ENCODE peak calls at places on chromosomes 11 and 22, in eight cellular contexts. O is NCI-H1092; J is A172; W is AG04450; R is lower lobe of right lung; H is nephron progenitor cell; A is CD4-positive, alpha-beta memory T cell; U is uterus. F is an unnamed sample.

GRCh38 chr11:30465192-30465591 is 121.0 kb downstream of the MPPED2 start:
- DNase-seq in O (no peak), J (no peak), W (no peak), R (no peak), H (no peak), A (no peak), U (no peak), F (no peak)

GRCh38 chr11:45089845-45090499 is 56.5 kb upstream of the PRDM11 start:
- DNase-seq in O (no peak), J (peak), W (no peak), R (no peak), H (no peak), A (no peak), U (no peak), F (peak)

GRCh38 chr22:23258826-23259170 is 78.5 kb downstream of the BCR start:
- DNase-seq in O (no peak), J (no peak), W (no peak), R (no peak), H (no peak), A (no peak), U (no peak), F (no peak)

GRCh38 chr11:82756765-82757650 is 23.3 kb upstream of the FAM181B start:
- DNase-seq in O (no peak), J (no peak), W (no peak), R (no peak), H (no peak), A (no peak), U (no peak), F (no peak)

GRCh38 chr11:103888541-103888951 is 147.9 kb upstream of the DDI1 start:
- DNase-seq in O (no peak), J (peak), W (no peak), R (no peak), H (no peak), A (no peak), U (no peak), F (no peak)

GRCh38 chr11:10715571-10715970 is 22.0 kb upstream of the IRAG1 start:
- DNase-seq in O (no peak), J (no peak), W (no peak), R (no peak), H (no peak), A (no peak), U (no peak), F (no peak)

GRCh38 chr11:34339149-34340064 is 18.4 kb downstream of the ABTB2 start:
- DNase-seq in O (no peak), J (no peak), W (no peak), R (peak), H (no peak), A (no peak), U (no peak), F (no peak)

GRCh38 chr11:2665747-2666710 is 33.8 kb downstream of the KCNQ1OT1 start:
- DNase-seq in O (no peak), J (no peak), W (no peak), R (no peak), H (no peak), A (no peak), U (peak), F (no peak)

GRCh38 chr11:117415358-117415896 is 87.8 kb downstream of the CEP164 start:
- DNase-seq in O (no peak), J (no peak), W (no peak), R (no peak), H (no peak), A (no peak), U (no peak), F (no peak)

GRCh38 chr11:86360775-86361395 is 13.8 kb upstream of the CCDC81 start:
- DNase-seq in O (no peak), J (peak), W (peak), R (no peak), H (no peak), A (no peak), U (no peak), F (peak)

GRCh38 chr11:128422576-128423370 is 164.6 kb downstream of the ETS1 start:
- DNase-seq in O (peak), J (no peak), W (no peak), R (peak), H (no peak), A (peak), U (no peak), F (no peak)

GRCh38 chr22:36211237-36211881 is 9.8 kb upstream of the APOL4 start:
- DNase-seq in O (peak), J (peak), W (no peak), R (no peak), H (no peak), A (no peak), U (no peak), F (peak)

GRCh38 chr11:69915501-69916250 is 96.5 kb upstream of the FGF3 start:
- DNase-seq in O (peak), J (peak), W (no peak), R (peak), H (peak), A (no peak), U (peak), F (peak)

GRCh38 chr22:47163481-47163875 is 401.0 kb downstream of the TBC1D22A start:
- DNase-seq in O (no peak), J (no peak), W (no peak), R (peak), H (no peak), A (no peak), U (peak), F (no peak)

GRCh38 chr11:56670984-56671383 is 7.5 kb downstream of the OR5AR1 start:
- DNase-seq in O (no peak), J (no peak), W (no peak), R (no peak), H (no peak), A (no peak), U (no peak), F (no peak)

GRCh38 chr22:19499236-19499879 is 19.6 kb downstream of the CDC45 start:
- DNase-seq in O (no peak), J (no peak), W (no peak), R (no peak), H (no peak), A (no peak), U (no peak), F (no peak)

GRCh38 chr22:20463324-20464095 is 25.9 kb upstream of the SCARF2 start:
- DNase-seq in O (no peak), J (no peak), W (no peak), R (no peak), H (no peak), A (peak), U (no peak), F (no peak)

GRCh38 chr11:73645972-73646631 is at the start of gene PLEKHB1:
- DNase-seq in O (no peak), J (no peak), W (no peak), R (no peak), H (peak), A (no peak), U (no peak), F (no peak)

GRCh38 chr22:28903080-28903479 is 19.7 kb downstream of the ZNRF3 start:
- DNase-seq in O (no peak), J (no peak), W (no peak), R (no peak), H (no peak), A (no peak), U (no peak), F (no peak)

GRCh38 chr11:13313005-13313819 is 35.6 kb downstream of the BMAL1 start:
- DNase-seq in O (no peak), J (no peak), W (no peak), R (no peak), H (no peak), A (no peak), U (no peak), F (no peak)

GRCh38 chr11:67118059-67118766 is 850 bp upstream of the KDM2A start:
- DNase-seq in O (no peak), J (no peak), W (no peak), R (peak), H (peak), A (peak), U (peak), F (no peak)

GRCh38 chr22:43186272-43187170 is at the start of gene TTLL12:
- DNase-seq in O (no peak), J (no peak), W (no peak), R (peak), H (peak), A (peak), U (no peak), F (no peak)

GRCh38 chr11:79427126-79427525 is 13.7 kb downstream of the TENM4 start:
- DNase-seq in O (no peak), J (no peak), W (no peak), R (no peak), H (no peak), A (no peak), U (no peak), F (no peak)

GRCh38 chr11:43555811-43556210 is 124.7 kb upstream of the HSD17B12 start:
- DNase-seq in O (no peak), J (no peak), W (no peak), R (no peak), H (no peak), A (no peak), U (peak), F (no peak)

GRCh38 chr11:1776944-1777715 is 13.4 kb upstream of the CTSD start:
- DNase-seq in O (no peak), J (no peak), W (no peak), R (no peak), H (no peak), A (no peak), U (no peak), F (no peak)

GRCh38 chr22:46293591-46294260 is 2.9 kb upstream of the GTSE1 start:
- DNase-seq in O (no peak), J (no peak), W (no peak), R (peak), H (no peak), A (no peak), U (no peak), F (no peak)